ENCODE peak calls at places on chromosomes 2 and 18, in four cellular contexts. F, M, N and L are unnamed samples.
A peak's percentile ranks its signal among the peaks of the same experiment; 100 is the strongest.

GRCh38 chr2:119649364-119649917 is 29.6 kb upstream of the TMEM177 start:
- DNase-seq in F (no peak), M (no peak), N (no peak), L (no peak)

GRCh38 chr18:37218022-37218590 is 347.5 kb downstream of the CELF4 start:
- DNase-seq in F (no peak), M (no peak), N (no peak), L (no peak)

GRCh38 chr2:221911890-221912289 is 339.8 kb upstream of the EPHA4 start:
- DNase-seq in F (no peak), M (no peak), N (no peak), L (no peak)

GRCh38 chr18:48293954-48294893 is 115.0 kb downstream of the ZBTB7C start:
- DNase-seq in F (peak; percentile 88), M (no peak), N (no peak), L (no peak)

GRCh38 chr2:112920923-112921532 is 10.1 kb downstream of the IL37 start:
- DNase-seq in F (no peak), M (no peak), N (no peak), L (no peak)

GRCh38 chr18:8443505-8443904 is 165.7 kb upstream of the RAB12 start:
- DNase-seq in F (no peak), M (no peak), N (no peak), L (no peak)

GRCh38 chr2:159094173-159094737 is 125.8 kb downstream of the TANC1 start:
- DNase-seq in F (no peak), M (no peak), N (peak; percentile 66), L (no peak)

GRCh38 chr18:75280427-75281280 is 70.1 kb downstream of the TSHZ1 start:
- DNase-seq in F (no peak), M (no peak), N (no peak), L (no peak)

GRCh38 chr2:64838817-64839216 is 150.4 kb upstream of the SLC1A4 start:
- DNase-seq in F (no peak), M (peak; percentile 88), N (no peak), L (no peak)

GRCh38 chr2:235551965-235552364 is 58.1 kb downstream of the AGAP1 start:
- DNase-seq in F (peak; percentile 25), M (peak; percentile 6), N (peak; percentile 55), L (peak; percentile 38)

GRCh38 chr2:237876056-237876439 is 16.6 kb downstream of the RAMP1 start:
- DNase-seq in F (no peak), M (no peak), N (no peak), L (no peak)

GRCh38 chr2:205637779-205638503 is 44.4 kb upstream of the NRP2 start:
- DNase-seq in F (no peak), M (no peak), N (no peak), L (no peak)

GRCh38 chr2:152715854-152716428 is 1.3 kb downstream of the PRPF40A start:
- DNase-seq in F (no peak), M (no peak), N (no peak), L (no peak)

GRCh38 chr2:238598802-238599530 is 172.2 kb downstream of the ASB1 start:
- DNase-seq in F (no peak), M (no peak), N (no peak), L (no peak)

GRCh38 chr2:85584857-85585780 is 888 bp downstream of the VAMP5 start:
- DNase-seq in F (no peak), M (peak; percentile 32), N (no peak), L (no peak)

GRCh38 chr18:31828613-31829012 is 67.9 kb upstream of the SLC25A52 start:
- DNase-seq in F (no peak), M (no peak), N (no peak), L (no peak)

GRCh38 chr18:48022531-48023330 is 92.3 kb upstream of the SMAD2 start:
- DNase-seq in F (peak; percentile 72), M (peak; percentile 19), N (no peak), L (no peak)

GRCh38 chr18:6627621-6628020 is 101.9 kb upstream of the ARHGAP28 start:
- DNase-seq in F (no peak), M (no peak), N (no peak), L (no peak)

GRCh38 chr2:118032169-118033013 is 18.5 kb upstream of the CCDC93 start:
- DNase-seq in F (peak; percentile 1), M (peak; percentile 12), N (no peak), L (no peak)

GRCh38 chr2:158936978-158937377 is 31.5 kb upstream of the TANC1 start:
- DNase-seq in F (no peak), M (no peak), N (no peak), L (peak; percentile 72)

GRCh38 chr2:75481041-75481836 is 79.5 kb downstream of the EVA1A start:
- DNase-seq in F (peak; percentile 77), M (no peak), N (no peak), L (no peak)

GRCh38 chr18:26227051-26227672 is 917 bp downstream of the TAF4B start:
- DNase-seq in F (no peak), M (no peak), N (no peak), L (no peak)

GRCh38 chr18:11980148-11980554 is 1.2 kb upstream of the IMPA2 start:
- DNase-seq in F (no peak), M (no peak), N (no peak), L (no peak)

GRCh38 chr2:105834931-105835330 is 90.2 kb downstream of the NCK2 start:
- DNase-seq in F (no peak), M (no peak), N (no peak), L (no peak)

GRCh38 chr2:227597993-227598392 is 700 bp upstream of the SCYGR2 start:
- DNase-seq in F (no peak), M (no peak), N (no peak), L (no peak)

GRCh38 chr2:112869258-112869842 is 32.8 kb upstream of the IL1B start:
- DNase-seq in F (peak; percentile 41), M (peak; percentile 78), N (peak; percentile 85), L (no peak)

GRCh38 chr2:157699806-157700205 is 71.1 kb upstream of the ACVR1C start:
- DNase-seq in F (no peak), M (no peak), N (no peak), L (no peak)